ENCODE peak calls at places on chromosomes 2 and 18, in ten cellular contexts. H, K, T, J, F, N, Y, A, V and O are unnamed samples.

GRCh38 chr2:221334466-221334865 is 237.6 kb downstream of the EPHA4 start:
- DNase-seq in H (no peak), K (no peak), T (no peak), J (no peak), F (no peak), N (no peak), Y (no peak), A (no peak), V (no peak), O (no peak)

GRCh38 chr2:136056077-136056688 is 61.8 kb downstream of the CXCR4 start:
- DNase-seq in H (no peak), K (no peak), T (no peak), J (peak; percentile 39), F (no peak), N (no peak), Y (no peak), A (no peak), V (no peak), O (no peak)

GRCh38 chr18:79403723-79404566 is 8.2 kb downstream of the NFATC1 start:
- DNase-seq in H (no peak), K (no peak), T (peak; percentile 32), J (no peak), F (no peak), N (no peak), Y (no peak), A (no peak), V (no peak), O (no peak)

GRCh38 chr2:191952515-191953270 is 105.8 kb upstream of the CAVIN2 start:
- DNase-seq in H (no peak), K (no peak), T (no peak), J (no peak), F (no peak), N (no peak), Y (no peak), A (no peak), V (no peak), O (no peak)

GRCh38 chr2:141015339-141016047 is 1115.3 kb downstream of the LRP1B start:
- DNase-seq in H (no peak), K (no peak), T (peak; percentile 51), J (no peak), F (peak; percentile 8), N (no peak), Y (no peak), A (peak; percentile 65), V (no peak), O (no peak)

GRCh38 chr2:231296401-231296800 is 98.0 kb downstream of the ARMC9 start:
- DNase-seq in H (no peak), K (no peak), T (no peak), J (no peak), F (no peak), N (no peak), Y (no peak), A (no peak), V (no peak), O (no peak)

GRCh38 chr2:165691615-165692014 is 102.4 kb downstream of the GALNT3 start:
- DNase-seq in H (no peak), K (no peak), T (peak; percentile 39), J (no peak), F (peak; percentile 45), N (no peak), Y (no peak), A (peak; percentile 59), V (peak; percentile 60), O (no peak)

GRCh38 chr2:176488446-176488845 is 219.2 kb downstream of the MTX2 start:
- DNase-seq in H (no peak), K (no peak), T (no peak), J (no peak), F (no peak), N (no peak), Y (no peak), A (no peak), V (no peak), O (no peak)

GRCh38 chr18:30328839-30329238 is 713.7 kb downstream of the DSC3 start:
- DNase-seq in H (no peak), K (no peak), T (no peak), J (no peak), F (no peak), N (peak; percentile 28), Y (no peak), A (no peak), V (no peak), O (no peak)

GRCh38 chr18:36811430-36811829 is 17.4 kb downstream of the TPGS2 start:
- DNase-seq in H (no peak), K (no peak), T (no peak), J (no peak), F (no peak), N (no peak), Y (no peak), A (no peak), V (no peak), O (no peak)